ENCODE peak calls at places on chromosomes 13 and 19, in seven cellular contexts. R is stimulated activated CD4-positive, alpha-beta T cell treated with anti-CD3 and anti-CD28 coated beads, TNF-alpha, amount 100 ng/mL, for 1 hour; D is naive thymus-derived CD8-positive, alpha-beta T cell; K is dermis microvascular lymphatic vessel endothelial cell; J is epithelial cell of esophagus; U is anterior cingulate cortex; C is Caco-2. T is an unnamed sample.

GRCh38 chr13:66014757-66015156 is 1215.4 kb downstream of the PCDH9 start:
- DNase-seq in R (no peak), D (no peak), K (no peak), J (no peak), U (no peak), C (no peak), T (no peak)

GRCh38 chr13:23788459-23788858 is 100.7 kb downstream of the MIPEP start:
- DNase-seq in R (no peak), D (no peak), K (no peak), J (no peak), U (no peak), C (no peak), T (no peak)

GRCh38 chr19:15479391-15480345 is at the start of gene PGLYRP2:
- DNase-seq in R (no peak), D (peak), K (no peak), J (peak), U (peak), C (no peak), T (no peak)

GRCh38 chr19:42312370-42312769 is 739 bp upstream of the TMEM145 start:
- DNase-seq in R (no peak), D (no peak), K (no peak), J (no peak), U (no peak), C (no peak), T (no peak)

GRCh38 chr19:31991984-31992655 is 353.3 kb upstream of the ZNF507 start:
- DNase-seq in R (no peak), D (no peak), K (no peak), J (no peak), U (no peak), C (no peak), T (no peak)

GRCh38 chr19:3868770-3869456 is at the start of gene ZFR2:
- DNase-seq in R (no peak), D (peak), K (no peak), J (no peak), U (peak), C (no peak), T (no peak)

GRCh38 chr19:16587031-16588023 is 15.1 kb upstream of the SLC35E1 start:
- DNase-seq in R (peak), D (peak), K (peak), J (peak), U (peak), C (no peak), T (no peak)

GRCh38 chr19:33902395-33902794 is 105.7 kb downstream of the KCTD15 start:
- DNase-seq in R (no peak), D (no peak), K (no peak), J (no peak), U (no peak), C (no peak), T (no peak)

GRCh38 chr19:16342002-16342715 is 17.5 kb downstream of the KLF2 start:
- DNase-seq in R (no peak), D (peak), K (no peak), J (no peak), U (peak), C (no peak), T (peak)

GRCh38 chr19:13103961-13104847 is 1.5 kb upstream of the LYL1 start:
- DNase-seq in R (no peak), D (peak), K (peak), J (no peak), U (peak), C (no peak), T (peak)

GRCh38 chr13:90968510-90968909 is 379.0 kb upstream of the MIR17HG start:
- DNase-seq in R (no peak), D (no peak), K (no peak), J (peak), U (no peak), C (peak), T (no peak)

GRCh38 chr13:94387047-94387446 is 92.4 kb downstream of the DCT start:
- DNase-seq in R (no peak), D (no peak), K (no peak), J (no peak), U (no peak), C (no peak), T (no peak)

GRCh38 chr13:67829641-67830040 is 599.5 kb upstream of the PCDH9 start:
- DNase-seq in R (no peak), D (no peak), K (no peak), J (no peak), U (no peak), C (no peak), T (no peak)

GRCh38 chr19:37997911-37998344 is 90.9 kb downstream of the SIPA1L3 start:
- DNase-seq in R (no peak), D (no peak), K (peak), J (peak), U (no peak), C (no peak), T (peak)

GRCh38 chr19:13016628-13017305 is 21.5 kb downstream of the NFIX start:
- DNase-seq in R (no peak), D (no peak), K (no peak), J (no peak), U (peak), C (no peak), T (no peak)

T was measured in lung microvascular endothelial cell.